ENCODE peak calls at places on chromosomes 6 and 20, in four cellular contexts. Y is activated CD8-positive, alpha-beta memory T cell treated with anti-CD3 and anti-CD28 coated beads for 1 hour; K is fibroblast of the conjunctiva; W is activated T-helper 1 cell treated with anti-CD3 and anti-CD28 coated beads, Interleukin-2, amount 50 U/mL, for 16 hours. B is an unnamed sample.

GRCh38 chr6:89944181-89944755 is 50.0 kb downstream of the GJA10 start:
- DNase-seq in W (no peak), K (no peak), Y (no peak), B (no peak)

GRCh38 chr6:19664050-19664449 is 173.1 kb upstream of the ID4 start:
- DNase-seq in Y (no peak), K (no peak), W (no peak), B (no peak)

GRCh38 chr20:64183313-64183712 is 19.1 kb downstream of the MYT1 start:
- DNase-seq in K (no peak), W (no peak), Y (no peak), B (no peak)

GRCh38 chr20:58109126-58109880 is 119.2 kb downstream of the ANKRD60 start:
- DNase-seq in Y (no peak), K (no peak), W (no peak), B (no peak)

GRCh38 chr20:34249291-34249690 is 8.1 kb downstream of the ASIP start:
- DNase-seq in K (no peak), W (no peak), Y (no peak), B (no peak)

GRCh38 chr6:36946526-36946925 is 8.0 kb upstream of the PI16 start:
- DNase-seq in Y (no peak), W (no peak), K (no peak), B (no peak)

GRCh38 chr20:42949865-42950264 is 239.8 kb downstream of the PTPRT start:
- DNase-seq in W (no peak), Y (no peak), K (no peak), B (no peak)

GRCh38 chr6:158621694-158622544 is 22.6 kb downstream of the DYNLT1 start:
- DNase-seq in W (no peak), K (no peak), Y (no peak), B (no peak)

GRCh38 chr6:132669690-132670291 is 10.8 kb upstream of the TAAR1 start:
- DNase-seq in W (no peak), K (peak), Y (no peak), B (no peak)

GRCh38 chr6:85078071-85078470 is 313.7 kb upstream of the TBX18 start:
- DNase-seq in Y (no peak), W (no peak), K (peak), B (no peak)

GRCh38 chr20:9028419-9028818 is 40.5 kb upstream of the PLCB4 start:
- DNase-seq in W (no peak), Y (no peak), K (no peak), B (no peak)

B was measured in amygdala.